ENCODE peak calls at places on chromosomes 3 and 15, in six cellular contexts. B is IMR-90; K is NCI-H2171 treated with DMSO at 0.1 percent for 48 hours; X is aorta; R is NCI-H69; U is activated naive CD8-positive, alpha-beta T cell treated with anti-CD3 and anti-CD28 coated beads for 36 hours. Y is an unnamed sample.

GRCh38 chr15:39503526-39503925 is 77.4 kb upstream of the THBS1 start:
- DNase-seq in R (no peak), B (no peak), X (no peak), U (no peak), K (no peak), Y (no peak)

GRCh38 chr3:72100062-72100511 is 315.1 kb upstream of the PROK2 start:
- DNase-seq in X (peak), R (peak), B (no peak), U (no peak), K (no peak), Y (peak)

GRCh38 chr3:169295126-169295525 is 368.4 kb downstream of the MECOM start:
- DNase-seq in K (no peak), X (no peak), R (peak), B (peak), U (no peak), Y (peak)

GRCh38 chr15:32718822-32719716 is 1.3 kb downstream of the GREM1 start:
- DNase-seq in B (no peak), K (no peak), X (no peak), R (peak), U (peak), Y (peak)

GRCh38 chr3:137792633-137793271 is 28.6 kb downstream of the SOX14 start:
- DNase-seq in X (no peak), B (peak), U (no peak), R (peak), K (peak), Y (peak)

GRCh38 chr3:53949541-53949940 is 57.9 kb upstream of the SELENOK start:
- DNase-seq in K (peak), U (no peak), X (no peak), R (peak), B (no peak), Y (no peak)

GRCh38 chr3:132394334-132394733 is 23.0 kb upstream of the DNAJC13 start:
- DNase-seq in K (peak), U (no peak), R (peak), B (no peak), X (no peak), Y (peak)

GRCh38 chr3:128378631-128379347 is 87.9 kb downstream of the DNAJB8 start:
- DNase-seq in B (peak), R (no peak), X (peak), U (no peak), K (no peak), Y (peak)

GRCh38 chr3:29285356-29286070 is 4.6 kb downstream of the RBMS3 start:
- DNase-seq in B (peak), K (peak), R (no peak), U (no peak), X (no peak), Y (peak)

GRCh38 chr3:54188176-54188791 is 65.9 kb downstream of the CACNA2D3 start:
- DNase-seq in U (no peak), B (peak), R (no peak), K (no peak), X (no peak), Y (peak)

GRCh38 chr3:133572158-133573053 is 1.1 kb upstream of the CDV3 start:
- DNase-seq in X (no peak), B (peak), U (no peak), K (no peak), R (no peak), Y (no peak)

GRCh38 chr15:76024021-76024768 is 12.0 kb upstream of the NRG4 start:
- DNase-seq in K (no peak), B (no peak), U (no peak), X (no peak), R (no peak), Y (no peak)

GRCh38 chr3:113948015-113948917 is 453 bp downstream of the ZDHHC23 start:
- DNase-seq in B (no peak), K (peak), U (peak), R (peak), X (peak), Y (peak)

GRCh38 chr3:13148561-13149330 is 75.5 kb upstream of the IQSEC1 start:
- DNase-seq in X (no peak), K (no peak), U (no peak), R (no peak), B (no peak), Y (peak)

GRCh38 chr15:29151111-29151857 is 118.3 kb downstream of the NSMCE3 start:
- DNase-seq in U (no peak), K (no peak), R (no peak), B (no peak), X (no peak), Y (no peak)

GRCh38 chr3:135125171-135125801 is 330.2 kb downstream of the EPHB1 start:
- DNase-seq in B (peak), X (no peak), R (no peak), U (no peak), K (no peak), Y (peak)

GRCh38 chr3:36738701-36739100 is 25.7 kb downstream of the DCLK3 start:
- DNase-seq in K (no peak), R (no peak), U (no peak), X (no peak), B (no peak), Y (peak)

GRCh38 chr3:194276768-194277546 is 74.2 kb downstream of the CPN2 start:
- DNase-seq in B (peak), U (no peak), R (peak), X (peak), K (peak), Y (peak)

GRCh38 chr3:32045091-32045964 is 61.1 kb upstream of the GPD1L start:
- DNase-seq in U (no peak), R (peak), K (peak), X (no peak), B (peak), Y (peak)

GRCh38 chr3:175073209-175073905 is 214.2 kb downstream of the NAALADL2 start:
- DNase-seq in R (peak), X (no peak), B (no peak), K (peak), U (no peak), Y (peak)

GRCh38 chr15:68278345-68279217 is 1.0 kb downstream of the FEM1B start:
- DNase-seq in R (peak), X (no peak), B (peak), K (peak), U (no peak), Y (peak)

GRCh38 chr15:68687136-68687735 is 108.4 kb downstream of the CORO2B start:
- DNase-seq in R (no peak), X (no peak), K (peak), B (no peak), U (no peak), Y (no peak)

GRCh38 chr15:99010743-99011142 is 3.2 kb upstream of the PGPEP1L start:
- DNase-seq in B (peak), X (no peak), K (no peak), U (no peak), R (no peak), Y (no peak)

GRCh38 chr3:122496529-122496928 is 18.2 kb downstream of the KPNA1 start:
- DNase-seq in B (no peak), U (no peak), K (no peak), R (no peak), X (no peak), Y (no peak)

GRCh38 chr3:155608237-155608636 is 136.6 kb downstream of the PLCH1 start:
- DNase-seq in U (no peak), B (no peak), K (no peak), R (no peak), X (no peak), Y (no peak)

GRCh38 chr15:72782274-72782992 is 1.1 kb downstream of the ADPGK start:
- DNase-seq in X (no peak), K (no peak), U (no peak), R (no peak), B (no peak), Y (no peak)

GRCh38 chr15:101142711-101143110 is 109.1 kb downstream of the CHSY1 start:
- DNase-seq in X (peak), R (no peak), K (no peak), U (no peak), B (no peak), Y (no peak)

GRCh38 chr3:136751259-136752045 is 726 bp downstream of the STAG1 start:
- DNase-seq in X (peak), U (peak), B (peak), R (peak), K (peak), Y (peak)

GRCh38 chr3:89061257-89061656 is 46.2 kb upstream of the EPHA3 start:
- DNase-seq in B (no peak), R (no peak), K (no peak), X (no peak), U (no peak), Y (no peak)

GRCh38 chr3:77693147-77693546 is 653.2 kb downstream of the ROBO2 start:
- DNase-seq in B (no peak), K (no peak), R (peak), X (no peak), U (no peak), Y (no peak)

GRCh38 chr3:118501152-118501551 is 533.5 kb downstream of the IGSF11 start:
- DNase-seq in B (no peak), X (no peak), K (no peak), R (no peak), U (no peak), Y (peak)

Y was measured in left kidney.